ENCODE peak calls at places on chromosome 20, in four cellular contexts. V, B, A and Y are unnamed samples.

GRCh38 chr20:13800728-13801134 is 15.9 kb downstream of the NDUFAF5 start:
- DNase-seq in V (no peak), B (no peak), A (no peak), Y (peak)

GRCh38 chr20:39253051-39253682 is 291.0 kb downstream of the DHX35 start:
- DNase-seq in A (no peak), V (no peak), B (no peak), Y (no peak)

GRCh38 chr20:63067721-63068560 is 61.2 kb upstream of the BHLHE23 start:
- DNase-seq in B (no peak), A (no peak), V (no peak), Y (no peak)

GRCh38 chr20:41507851-41508250 is 110.3 kb downstream of the CHD6 start:
- DNase-seq in A (no peak), V (no peak), B (no peak), Y (no peak)

GRCh38 chr20:59381658-59382057 is 81.2 kb downstream of the EDN3 start:
- DNase-seq in V (no peak), A (no peak), B (no peak), Y (no peak)

GRCh38 chr20:13455713-13456112 is 183.0 kb downstream of the TASP1 start:
- DNase-seq in B (no peak), V (no peak), A (no peak), Y (peak)

GRCh38 chr20:7291319-7291943 is 523.9 kb downstream of the BMP2 start:
- DNase-seq in V (no peak), A (no peak), B (no peak), Y (no peak)

GRCh38 chr20:9573598-9573997 is 59.2 kb downstream of the LAMP5 start:
- DNase-seq in B (no peak), V (no peak), A (no peak), Y (no peak)

GRCh38 chr20:63658749-63659187 is 656 bp downstream of the RTEL1 start:
- DNase-seq in A (peak), B (no peak), V (no peak), Y (no peak)

GRCh38 chr20:46602429-46602828 is 48.8 kb downstream of the SLC13A3 start:
- DNase-seq in V (no peak), B (no peak), A (no peak), Y (no peak)

GRCh38 chr20:35305682-35306556 is 13.7 kb upstream of the FAM83C start:
- DNase-seq in A (peak), B (no peak), V (no peak), Y (peak)

GRCh38 chr20:42703744-42704143 is 486.0 kb downstream of the PTPRT start:
- DNase-seq in V (no peak), B (no peak), A (no peak), Y (no peak)

GRCh38 chr20:32010666-32011065 is 428 bp downstream of the CCM2L start:
- DNase-seq in V (no peak), A (no peak), B (no peak), Y (no peak)
- TF ChIP-seq JUND in V (no peak), A (no peak), B (no peak), Y (no peak)

GRCh38 chr20:34220581-34220980 is 20.6 kb upstream of the ASIP start:
- DNase-seq in V (no peak), A (no peak), B (no peak), Y (no peak)
- TF ChIP-seq BRCA1 in V (no peak), A (no peak), B (no peak), Y (no peak)

DNA sequence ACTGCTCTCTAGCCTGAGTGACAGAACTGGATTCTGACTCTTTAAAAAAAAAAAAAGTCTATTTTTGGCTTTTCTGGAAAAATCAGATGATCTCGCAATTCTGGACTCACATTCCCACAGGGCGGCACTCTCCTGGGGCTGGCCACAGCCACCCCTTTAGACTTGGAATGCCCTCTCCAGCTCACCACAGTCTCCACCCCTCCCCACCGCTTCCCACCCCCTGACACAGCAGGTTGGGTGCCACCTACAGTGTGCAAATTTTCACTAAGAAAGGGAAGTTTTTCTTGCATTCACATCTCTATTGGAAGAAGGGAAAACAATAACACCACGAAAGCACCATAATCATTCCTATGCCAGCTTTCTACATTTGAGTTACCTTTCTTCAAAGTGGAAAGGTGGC is 15.4 kb downstream of the PDRG1 start:
- DNase-seq in B (no peak), A (no peak), V (no peak), Y (no peak)
- TF ChIP-seq JUND in B (no peak), A (no peak), V (no peak), Y (no peak)

GRCh38 chr20:45283529-45284065 is 23.0 kb upstream of the RBPJL start:
- DNase-seq in B (no peak), A (no peak), V (no peak), Y (no peak)
- TF ChIP-seq BRCA1 in B (no peak), A (no peak), V (no peak), Y (no peak)

DNA sequence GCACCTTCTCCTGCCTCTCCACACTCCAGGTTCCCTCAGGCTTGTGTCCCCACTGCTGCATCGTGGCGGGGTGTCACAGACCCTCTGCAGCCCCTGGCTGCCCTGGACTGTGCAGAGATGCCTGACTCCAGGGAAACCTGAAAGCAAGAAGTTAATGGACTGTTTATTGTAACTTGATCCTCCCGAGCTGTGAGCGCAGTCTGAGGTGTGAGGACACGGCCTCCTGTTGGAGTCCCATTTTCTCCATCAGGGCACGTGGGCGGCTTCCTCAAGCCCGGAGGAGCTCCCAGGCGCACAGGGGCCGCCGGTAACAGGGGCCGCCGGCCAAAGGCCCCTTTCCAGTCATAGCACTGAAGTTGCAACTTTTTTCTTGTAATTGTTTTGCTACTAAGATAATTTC is 16.9 kb downstream of the RBM38 start:
- DNase-seq in V (no peak), B (no peak), A (peak), Y (no peak)
- TF ChIP-seq JUND in V (no peak), B (no peak), A (no peak), Y (no peak)